ENCODE peak calls at places on chromosome 13, in five cellular contexts. Y is pancreas; H is stimulated activated CD8-positive, alpha-beta memory T cell treated with anti-CD3 and anti-CD28 coated beads, Interleukin-7, amount 100 ng/mL, for 4 hours; O is activated CD4-positive, alpha-beta T cell treated with anti-CD3 and anti-CD28 coated beads for 1 hour; J is right atrium auricular region. X is an unnamed sample.

GRCh38 chr13:89925107-89925506 is 1422.4 kb upstream of the MIR17HG start:
- DNase-seq in Y (no peak), O (no peak), J (no peak), H (no peak), X (peak; percentile 46)

GRCh38 chr13:29465741-29466293 is 129.7 kb downstream of the SLC7A1 start:
- DNase-seq in O (no peak), H (no peak), J (no peak), Y (peak; percentile 48), X (no peak)

GRCh38 chr13:113022391-113023216 is 53.6 kb downstream of the MCF2L start:
- DNase-seq in H (no peak), O (no peak), Y (no peak), J (no peak), X (no peak)

GRCh38 chr13:69199664-69200063 is 908.0 kb upstream of the ATXN8OS start:
- DNase-seq in Y (no peak), O (no peak), H (no peak), J (no peak), X (no peak)

GRCh38 chr13:98549728-98550317 is 27.1 kb downstream of the STK24 start:
- DNase-seq in O (no peak), J (no peak), Y (no peak), H (no peak), X (no peak)

GRCh38 chr13:99982021-99982740 is 597 bp downstream of the ZIC2 start:
- DNase-seq in O (no peak), J (peak; percentile 32), H (no peak), Y (no peak), X (no peak)

GRCh38 chr13:90633849-90634248 is 713.6 kb upstream of the MIR17HG start:
- DNase-seq in H (no peak), O (no peak), Y (no peak), J (no peak), X (no peak)

GRCh38 chr13:93547886-93548285 is 321.3 kb downstream of the GPC6 start:
- DNase-seq in J (no peak), Y (no peak), O (no peak), H (no peak), X (no peak)

GRCh38 chr13:105996391-105997028 is 539.0 kb downstream of the EFNB2 start:
- DNase-seq in J (no peak), O (no peak), H (no peak), Y (no peak), X (no peak)

GRCh38 chr13:99386911-99387788 is 80.0 kb upstream of the GPR183 start:
- DNase-seq in H (peak; percentile 79), J (peak; percentile 52), Y (no peak), O (peak; percentile 75), X (peak; percentile 93)

GRCh38 chr13:26155568-26155967 is 66.5 kb downstream of the RNF6 start:
- DNase-seq in H (no peak), Y (no peak), O (no peak), J (no peak), X (no peak)

GRCh38 chr13:103497404-103497803 is 431.2 kb upstream of the SLC10A2 start:
- DNase-seq in J (no peak), O (no peak), Y (no peak), H (no peak), X (no peak)